ENCODE peak calls at places on chromosomes 16 and 17, in six cellular contexts. N is fibroblast of pulmonary artery, V is astrocyte of the spinal cord, K is GM23338, T is prostate gland, E is ovary. C is an unnamed sample.

GRCh38 chr17:74715144-74715543 is 2.4 kb upstream of the CD300LF start:
- DNase-seq in V (no peak), E (no peak), K (no peak), N (no peak), T (no peak), C (no peak)

GRCh38 chr16:4696905-4697866 is 3.8 kb downstream of the NUDT16L1 start:
- DNase-seq in T (no peak), V (no peak), E (peak; percentile 25), N (no peak), K (no peak), C (no peak)

GRCh38 chr17:21146362-21147021 is 19.7 kb downstream of the DHRS7B start:
- DNase-seq in N (no peak), K (no peak), T (no peak), E (no peak), V (no peak), C (no peak)

GRCh38 chr16:49012961-49013726 is 268.5 kb downstream of the CBLN1 start:
- DNase-seq in N (peak; percentile 28), V (no peak), E (no peak), K (no peak), T (no peak), C (no peak)

GRCh38 chr17:21573961-21574610 is 118.2 kb upstream of the KCNJ18 start:
- DNase-seq in V (peak; percentile 50), N (peak; percentile 88), T (no peak), K (no peak), E (peak; percentile 72), C (no peak)

GRCh38 chr17:15910791-15911190 is 34.1 kb upstream of the ADORA2B start:
- DNase-seq in N (no peak), T (no peak), V (no peak), K (no peak), E (no peak), C (no peak)

GRCh38 chr17:82371333-82372062 is at the start of gene UTS2R:
- DNase-seq in T (no peak), V (no peak), E (no peak), N (no peak), K (peak; percentile 69), C (no peak)

GRCh38 chr17:61768405-61768804 is 94.9 kb downstream of the BRIP1 start:
- DNase-seq in N (no peak), T (no peak), K (no peak), V (no peak), E (no peak), C (no peak)

GRCh38 chr17:48228720-48229119 is 121.2 kb downstream of the SNX11 start:
- DNase-seq in N (no peak), V (no peak), E (no peak), T (no peak), K (peak; percentile 79), C (no peak)

DNA sequence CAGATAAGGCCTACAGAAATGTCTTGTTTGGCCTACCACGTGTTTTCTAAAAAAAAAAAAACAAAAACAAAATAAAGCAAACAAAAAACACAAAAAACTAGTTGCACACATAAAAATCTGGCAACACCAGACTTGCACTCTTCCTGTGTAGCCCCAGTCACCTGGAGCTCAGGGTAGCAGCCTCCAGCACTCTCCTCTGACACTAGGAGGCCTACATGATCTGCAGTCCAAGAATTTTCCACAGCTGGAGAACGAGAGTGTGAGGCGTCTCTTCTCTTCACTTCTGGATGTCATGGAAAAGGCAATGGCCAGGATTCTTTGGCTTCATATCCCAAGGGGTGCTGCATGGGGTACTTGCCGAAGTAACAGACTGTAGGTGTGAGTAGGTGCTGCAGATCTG is 310.2 kb upstream of the SALL1 start:
- DNase-seq in K (no peak), E (no peak), N (no peak), T (no peak), V (no peak), C (no peak)
- TF ChIP-seq CTCF in K (peak; percentile 6), E (no peak), N (no peak), T (no peak), V (no peak), C (no peak)

GRCh38 chr17:78585231-78585630 is 8.0 kb upstream of the DNAH17 start:
- DNase-seq in N (no peak), T (no peak), K (no peak), V (no peak), E (no peak), C (no peak)
- TF ChIP-seq CTCF in N (no peak), T (no peak), K (no peak), V (no peak), E (no peak), C (no peak)

GRCh38 chr16:8986818-8987191 is 23.1 kb upstream of the USP7 start:
- DNase-seq in E (no peak), N (no peak), V (no peak), T (no peak), K (no peak), C (no peak)

GRCh38 chr16:8989099-8989878 is 25.6 kb upstream of the USP7 start:
- DNase-seq in V (no peak), E (no peak), N (no peak), K (no peak), T (no peak), C (no peak)

GRCh38 chr16:8986111-8986510 is 22.4 kb upstream of the USP7 start:
- DNase-seq in V (no peak), K (no peak), T (no peak), E (no peak), N (no peak), C (no peak)

GRCh38 chr16:8990445-8990844 is 26.7 kb upstream of the USP7 start:
- DNase-seq in N (no peak), V (no peak), K (peak; percentile 39), T (no peak), E (no peak), C (no peak)
- TF ChIP-seq CTCF in N (no peak), V (no peak), K (no peak), T (no peak), E (no peak), C (no peak)

DNA sequence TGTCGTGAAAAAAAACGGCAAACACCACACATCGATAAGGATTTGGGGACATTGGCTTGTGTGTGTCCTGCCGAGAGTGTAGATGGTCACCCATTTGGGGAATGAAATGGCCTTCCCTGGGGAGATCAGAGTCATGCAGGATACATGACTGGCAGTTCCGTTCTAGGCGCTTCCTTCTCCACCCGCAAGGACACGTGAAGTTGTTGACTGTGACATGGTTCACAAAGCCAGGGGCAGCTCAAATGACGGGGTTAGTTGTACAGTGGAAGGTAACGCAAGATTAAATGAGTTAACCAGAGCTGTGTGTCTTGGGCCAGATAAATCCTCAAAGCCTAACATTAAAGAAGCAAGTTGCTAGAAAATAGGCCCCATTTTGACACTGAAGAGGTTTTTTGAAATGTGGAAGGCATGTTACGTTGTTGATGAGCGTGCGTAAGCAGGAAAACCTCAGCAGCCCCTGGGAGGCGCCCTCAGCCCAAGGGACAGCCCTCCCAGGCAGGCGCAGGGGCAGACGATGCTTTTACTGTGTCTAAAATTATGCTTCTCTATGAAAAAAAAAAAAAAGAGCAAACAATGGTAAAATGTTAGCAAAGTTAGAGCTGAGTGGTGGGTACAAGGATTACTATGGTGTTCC is 35.9 kb upstream of the CHMP6 start:
- DNase-seq in T (no peak), K (no peak), E (no peak), N (no peak), V (no peak), C (no peak)
- TF ChIP-seq CTCF in T (no peak), K (peak; percentile 40), E (no peak), N (no peak), V (no peak), C (no peak)

GRCh38 chr16:11432856-11433395 is 87.7 kb downstream of the RMI2 start:
- DNase-seq in T (no peak), N (no peak), E (no peak), V (no peak), K (no peak), C (no peak)

GRCh38 chr16:11429823-11430222 is 84.6 kb downstream of the RMI2 start:
- DNase-seq in V (no peak), K (no peak), T (no peak), E (no peak), N (no peak), C (no peak)

GRCh38 chr16:11429113-11429512 is 83.9 kb downstream of the RMI2 start:
- DNase-seq in N (no peak), K (no peak), T (no peak), V (no peak), E (no peak), C (no peak)

GRCh38 chr16:11430601-11431317 is 85.5 kb downstream of the RMI2 start:
- DNase-seq in E (no peak), T (no peak), K (no peak), N (no peak), V (no peak), C (no peak)

GRCh38 chr16:11431915-11432465 is 86.7 kb downstream of the RMI2 start:
- DNase-seq in T (no peak), N (peak; percentile 3), K (no peak), V (no peak), E (no peak), C (no peak)
- TF ChIP-seq CTCF in T (no peak), N (no peak), K (no peak), V (no peak), E (no peak), C (no peak)

GRCh38 chr16:30658731-30659506 is 688 bp downstream of the FBRS start:
- DNase-seq in T (peak; percentile 87), E (peak; percentile 89), V (peak; percentile 99), K (peak; percentile 94), N (peak; percentile 98), C (peak; percentile 94)
- TF ChIP-seq CTCF in T (no peak), E (no peak), V (no peak), K (peak; percentile 16), N (no peak), C (peak; percentile 29)